ENCODE peak calls at places on chromosome 1, in seven cellular contexts. U is neural crest cell; I is CD4-positive, alpha-beta T cell; Y is HS-27A; C is COR-L47; Q is GM12891; T is stimulated activated CD8-positive, alpha-beta memory T cell treated with anti-CD3 and anti-CD28 coated beads, Interleukin-7, amount 100 ng/mL, for 1 hour. D is an unnamed sample.

GRCh38 chr1:43304287-43304615 is 3.5 kb downstream of the TIE1 start:
- DNase-seq in U (no peak), I (no peak), Y (no peak), C (no peak), Q (no peak), T (no peak), D (no peak)

GRCh38 chr1:215631489-215631888 is 64.4 kb downstream of the KCTD3 start:
- DNase-seq in U (no peak), I (no peak), Y (no peak), C (peak), Q (no peak), T (no peak), D (no peak)

GRCh38 chr1:17212487-17213121 is 7.7 kb downstream of the PADI1 start:
- DNase-seq in U (no peak), I (peak), Y (peak), C (peak), Q (no peak), T (peak), D (no peak)

GRCh38 chr1:167200749-167201148 is 19.9 kb upstream of the POU2F1 start:
- DNase-seq in U (no peak), I (no peak), Y (no peak), C (no peak), Q (no peak), T (no peak), D (no peak)

GRCh38 chr1:108208724-108209404 is 8.7 kb upstream of the SLC25A24 start:
- DNase-seq in U (peak), I (no peak), Y (no peak), C (no peak), Q (no peak), T (no peak), D (no peak)

GRCh38 chr1:18556364-18556763 is 74.3 kb upstream of the PAX7 start:
- DNase-seq in U (no peak), I (no peak), Y (no peak), C (no peak), Q (no peak), T (no peak), D (peak)

GRCh38 chr1:238063454-238063853 is 172.7 kb upstream of the ZP4 start:
- DNase-seq in U (no peak), I (no peak), Y (peak), C (no peak), Q (no peak), T (no peak), D (no peak)

GRCh38 chr1:150730130-150730721 is 9.5 kb upstream of the HORMAD1 start:
- DNase-seq in U (no peak), I (no peak), Y (no peak), C (no peak), Q (no peak), T (no peak), D (no peak)

GRCh38 chr1:153760440-153760839 is 14.8 kb upstream of the SLC27A3 start:
- DNase-seq in U (no peak), I (no peak), Y (no peak), C (no peak), Q (no peak), T (no peak), D (no peak)

GRCh38 chr1:22341791-22342605 is 109.7 kb upstream of the ZBTB40 start:
- DNase-seq in U (no peak), I (no peak), Y (no peak), C (peak), Q (no peak), T (no peak), D (peak)

GRCh38 chr1:213327318-213327667 is 276.3 kb downstream of the RPS6KC1 start:
- DNase-seq in U (no peak), I (no peak), Y (peak), C (no peak), Q (no peak), T (no peak), D (no peak)

GRCh38 chr1:87916965-87917364 is 588.3 kb downstream of the LMO4 start:
- DNase-seq in U (no peak), I (no peak), Y (peak), C (no peak), Q (no peak), T (no peak), D (no peak)

GRCh38 chr1:206935491-206936067 is 10.7 kb downstream of the PIGR start:
- DNase-seq in U (peak), I (no peak), Y (no peak), C (peak), Q (peak), T (no peak), D (peak)

GRCh38 chr1:94723899-94724298 is 96.3 kb upstream of the SLC44A3 start:
- DNase-seq in U (no peak), I (no peak), Y (no peak), C (no peak), Q (no peak), T (no peak), D (no peak)

GRCh38 chr1:167052389-167052788 is 37.8 kb downstream of the GPA33 start:
- DNase-seq in U (peak), I (no peak), Y (no peak), C (peak), Q (no peak), T (no peak), D (peak)

GRCh38 chr1:223652436-223652901 is 13.0 kb downstream of the CAPN8 start:
- DNase-seq in U (peak), I (no peak), Y (no peak), C (no peak), Q (no peak), T (no peak), D (no peak)

GRCh38 chr1:244224487-244225430 is 173.7 kb downstream of the ZBTB18 start:
- DNase-seq in U (no peak), I (no peak), Y (no peak), C (no peak), Q (no peak), T (no peak), D (no peak)

GRCh38 chr1:36715797-36716196 is 233.1 kb upstream of the CSF3R start:
- DNase-seq in U (no peak), I (no peak), Y (no peak), C (no peak), Q (no peak), T (no peak), D (no peak)

GRCh38 chr1:205793959-205794730 is 18.9 kb downstream of the SLC41A1 start:
- DNase-seq in U (no peak), I (no peak), Y (no peak), C (no peak), Q (no peak), T (no peak), D (no peak)

GRCh38 chr1:230915079-230915478 is 46.8 kb upstream of the C1orf198 start:
- DNase-seq in U (no peak), I (no peak), Y (no peak), C (no peak), Q (no peak), T (no peak), D (no peak)

GRCh38 chr1:212950243-212951057 is at the start of gene VASH2:
- DNase-seq in U (peak), I (peak), Y (no peak), C (peak), Q (peak), T (peak), D (peak)

GRCh38 chr1:23539698-23540266 is 8.7 kb upstream of the E2F2 start:
- DNase-seq in U (peak), I (peak), Y (peak), C (peak), Q (peak), T (peak), D (peak)

GRCh38 chr1:48250572-48250971 is 28.1 kb downstream of the SLC5A9 start:
- DNase-seq in U (no peak), I (no peak), Y (no peak), C (peak), Q (no peak), T (no peak), D (no peak)

GRCh38 chr1:43799656-43800629 is 92.6 kb downstream of the ST3GAL3 start:
- DNase-seq in U (no peak), I (no peak), Y (no peak), C (no peak), Q (no peak), T (no peak), D (no peak)

GRCh38 chr1:172893146-172893841 is 157.4 kb downstream of the TNFSF18 start:
- DNase-seq in U (no peak), I (no peak), Y (no peak), C (no peak), Q (no peak), T (no peak), D (no peak)

GRCh38 chr1:12126781-12127180 is 40.0 kb upstream of the TNFRSF1B start:
- DNase-seq in U (no peak), I (no peak), Y (no peak), C (no peak), Q (no peak), T (no peak), D (no peak)

GRCh38 chr1:106523448-106523847 is 533.0 kb upstream of the PRMT6 start:
- DNase-seq in U (no peak), I (no peak), Y (no peak), C (no peak), Q (no peak), T (no peak), D (no peak)

GRCh38 chr1:236181059-236181458 is 38.7 kb downstream of the GPR137B start:
- DNase-seq in U (no peak), I (no peak), Y (peak), C (no peak), Q (no peak), T (no peak), D (no peak)

GRCh38 chr1:72056516-72056915 is 225.8 kb downstream of the NEGR1 start:
- DNase-seq in U (no peak), I (no peak), Y (no peak), C (no peak), Q (no peak), T (no peak), D (no peak)

GRCh38 chr1:202589190-202589680 is 121.0 kb downstream of the SYT2 start:
- DNase-seq in U (peak), I (no peak), Y (peak), C (no peak), Q (no peak), T (no peak), D (peak)

GRCh38 chr1:94865369-94865768 is 45.2 kb downstream of the SLC44A3 start:
- DNase-seq in U (no peak), I (no peak), Y (no peak), C (no peak), Q (no peak), T (no peak), D (no peak)

GRCh38 chr1:155295183-155295941 is 5.9 kb downstream of the PKLR start:
- DNase-seq in U (no peak), I (no peak), Y (no peak), C (no peak), Q (no peak), T (no peak), D (no peak)